ENCODE peak calls at places on chromosomes 2 and 18, in six cellular contexts. N is activated naive CD4-positive, alpha-beta T cell treated with anti-CD3 and anti-CD28 coated beads, Interleukin-2, amount 10 ng/mL, durations not matched to agents 7 days and 5 days; M is BE2C; T is H1; Q is A673; R is Jurkat, Clone E6-1. W is an unnamed sample.

GRCh38 chr18:53534695-53535094 is 689.8 kb downstream of the MBD2 start:
- DNase-seq in N (no peak), T (no peak), R (no peak), Q (no peak), M (no peak), W (no peak)

GRCh38 chr18:49479381-49480137 is 7.5 kb downstream of the C18orf32 start:
- DNase-seq in M (no peak), N (no peak), T (no peak), R (no peak), Q (no peak), W (no peak)

GRCh38 chr2:111633139-111633538 is 250.9 kb downstream of the ANAPC1 start:
- DNase-seq in R (no peak), M (no peak), N (no peak), T (no peak), Q (no peak), W (no peak)

GRCh38 chr2:36553690-36554089 is 44.3 kb downstream of the FEZ2 start:
- DNase-seq in T (no peak), R (no peak), Q (no peak), N (no peak), M (no peak), W (no peak)

GRCh38 chr18:22551536-22552151 is 133.9 kb upstream of the CTAGE1 start:
- DNase-seq in M (no peak), Q (no peak), N (no peak), T (no peak), R (no peak), W (no peak)

GRCh38 chr18:50947899-50948298 is 19.9 kb upstream of the ELAC1 start:
- DNase-seq in M (no peak), T (no peak), R (no peak), Q (peak), N (no peak), W (no peak)

GRCh38 chr18:27750014-27750413 is 426.9 kb downstream of the CDH2 start:
- DNase-seq in N (no peak), Q (peak), M (peak), R (peak), T (peak), W (peak)

GRCh38 chr18:2905802-2906521 is 59.2 kb downstream of the EMILIN2 start:
- DNase-seq in Q (peak), N (peak), R (peak), T (peak), M (peak), W (peak)

GRCh38 chr18:76819411-76820136 is 2.8 kb upstream of the ZNF236 start:
- DNase-seq in R (no peak), M (no peak), N (no peak), T (peak), Q (no peak), W (no peak)

GRCh38 chr2:240209493-240209892 is 69.0 kb upstream of the OTOS start:
- DNase-seq in M (no peak), N (peak), Q (no peak), T (no peak), R (no peak), W (no peak)

GRCh38 chr2:101655941-101656422 is 41.5 kb upstream of the MAP4K4 start:
- DNase-seq in N (no peak), M (no peak), R (no peak), Q (no peak), T (no peak), W (no peak)

GRCh38 chr18:49626842-49627360 is 65.0 kb downstream of the LIPG start:
- DNase-seq in R (no peak), N (no peak), Q (no peak), T (no peak), M (no peak), W (no peak)

GRCh38 chr18:45006934-45007333 is 326.2 kb downstream of the SETBP1 start:
- DNase-seq in Q (no peak), R (no peak), M (no peak), T (no peak), N (no peak), W (no peak)